ENCODE peak calls at places on chromosomes 12 and 14, in six cellular contexts. A, G, R, K, M and V are unnamed samples.

GRCh38 chr14:69547701-69548348 is 26.8 kb downstream of the CCDC177 start:
- DNase-seq in A (no peak), G (peak), R (no peak), K (peak), M (no peak), V (peak)

GRCh38 chr14:23078692-23079116 is 16.2 kb downstream of the ACIN1 start:
- DNase-seq in A (peak), G (no peak), K (no peak), R (peak), M (no peak), V (no peak)

GRCh38 chr12:96233941-96234461 is 39.8 kb downstream of the ELK3 start:
- DNase-seq in M (no peak), A (peak), G (no peak), K (no peak), R (peak), V (peak)

GRCh38 chr14:76891436-76891835 is 65.2 kb downstream of the LRRC74A start:
- DNase-seq in G (no peak), K (no peak), M (no peak), R (no peak), A (no peak), V (no peak)

GRCh38 chr12:66149702-66150398 is 19.3 kb upstream of the LLPH start:
- DNase-seq in A (no peak), K (no peak), M (no peak), G (no peak), R (peak), V (no peak)

GRCh38 chr12:110102255-110102654 is 21.9 kb upstream of the IFT81 start:
- DNase-seq in G (peak), A (no peak), R (peak), M (peak), K (peak), V (peak)

GRCh38 chr12:2258035-2258434 is 205.2 kb downstream of the CACNA1C start:
- DNase-seq in G (no peak), M (no peak), K (no peak), R (no peak), A (no peak), V (no peak)

GRCh38 chr14:39665084-39665483 is 232.9 kb upstream of the FBXO33 start:
- DNase-seq in G (no peak), K (no peak), M (no peak), R (no peak), A (no peak), V (no peak)

GRCh38 chr14:63214417-63215196 is 10.4 kb downstream of the RHOJ start:
- DNase-seq in K (no peak), M (no peak), R (no peak), G (no peak), A (no peak), V (no peak)

DNA sequence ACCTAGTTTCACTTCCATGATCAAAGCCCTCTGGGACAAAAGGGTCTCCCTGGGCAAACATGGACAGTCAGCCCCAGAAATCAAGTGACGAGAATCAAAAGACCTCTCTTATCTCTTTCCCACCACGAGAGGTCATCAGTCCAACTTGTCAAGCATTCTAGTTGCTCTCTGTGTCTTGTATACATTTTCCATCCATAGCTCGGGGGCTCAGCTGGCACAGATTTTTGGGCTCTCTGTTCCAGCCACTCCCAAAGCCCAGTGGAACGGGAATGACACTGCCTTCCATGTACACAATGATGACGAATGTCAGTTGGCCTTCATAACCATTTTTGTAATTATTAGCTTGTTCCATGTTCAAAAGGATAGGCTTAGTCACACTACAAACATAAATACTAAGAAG is 29.7 kb downstream of the NOS1 start:
- DNase-seq in A (no peak), K (no peak), R (no peak), M (peak), G (no peak), V (no peak)
- TF ChIP-seq CTCF in A (no peak), K (no peak), R (no peak), M (peak), G (no peak), V (no peak)

GRCh38 chr12:51836012-51836832 is 12.3 kb downstream of the FIGNL2 start:
- DNase-seq in R (no peak), M (no peak), A (no peak), K (no peak), G (peak), V (peak)
- TF ChIP-seq CTCF in R (no peak), M (no peak), A (no peak), K (no peak), G (no peak), V (no peak)

GRCh38 chr14:36522972-36523685 is 3.1 kb upstream of the NKX2-1 start:
- DNase-seq in K (no peak), A (no peak), R (no peak), M (no peak), G (peak), V (peak)

GRCh38 chr14:36522347-36522971 is 2.4 kb upstream of the NKX2-1 start:
- DNase-seq in R (no peak), A (no peak), M (no peak), G (peak), K (no peak), V (no peak)

GRCh38 chr14:36524220-36524837 is 4.3 kb upstream of the NKX2-1 start:
- DNase-seq in K (no peak), M (no peak), A (no peak), R (no peak), G (peak), V (no peak)

GRCh38 chr14:36524874-36525745 is 5.1 kb upstream of the NKX2-1 start:
- DNase-seq in A (no peak), G (peak), R (no peak), M (no peak), K (peak), V (peak)

GRCh38 chr14:36525746-36526099 is 5.7 kb upstream of the NKX2-1 start:
- DNase-seq in M (no peak), K (no peak), G (no peak), R (no peak), A (no peak), V (no peak)
- TF ChIP-seq CTCF in M (no peak), K (no peak), G (no peak), R (no peak), A (no peak), V (peak)

GRCh38 chr14:104680806-104681688 is 8.4 kb upstream of the INF2 start:
- DNase-seq in G (no peak), K (peak), M (peak), A (no peak), R (no peak), V (no peak)
- TF ChIP-seq CTCF in G (no peak), K (peak), M (peak), A (no peak), R (no peak), V (no peak)

GRCh38 chr12:71759941-71760340 is 5.3 kb downstream of the RAB21 start:
- DNase-seq in M (no peak), A (no peak), K (no peak), R (no peak), G (no peak), V (no peak)

GRCh38 chr12:71752887-71753286 is 1.8 kb upstream of the RAB21 start:
- DNase-seq in M (no peak), A (no peak), G (no peak), K (no peak), R (no peak), V (no peak)

GRCh38 chr12:71754461-71755145 is at the start of gene RAB21:
- DNase-seq in A (peak), M (peak), G (peak), K (peak), R (peak), V (peak)

GRCh38 chr12:71756054-71756675 is 1.5 kb downstream of the RAB21 start:
- DNase-seq in K (no peak), G (no peak), A (no peak), R (no peak), M (no peak), V (no peak)

DNA sequence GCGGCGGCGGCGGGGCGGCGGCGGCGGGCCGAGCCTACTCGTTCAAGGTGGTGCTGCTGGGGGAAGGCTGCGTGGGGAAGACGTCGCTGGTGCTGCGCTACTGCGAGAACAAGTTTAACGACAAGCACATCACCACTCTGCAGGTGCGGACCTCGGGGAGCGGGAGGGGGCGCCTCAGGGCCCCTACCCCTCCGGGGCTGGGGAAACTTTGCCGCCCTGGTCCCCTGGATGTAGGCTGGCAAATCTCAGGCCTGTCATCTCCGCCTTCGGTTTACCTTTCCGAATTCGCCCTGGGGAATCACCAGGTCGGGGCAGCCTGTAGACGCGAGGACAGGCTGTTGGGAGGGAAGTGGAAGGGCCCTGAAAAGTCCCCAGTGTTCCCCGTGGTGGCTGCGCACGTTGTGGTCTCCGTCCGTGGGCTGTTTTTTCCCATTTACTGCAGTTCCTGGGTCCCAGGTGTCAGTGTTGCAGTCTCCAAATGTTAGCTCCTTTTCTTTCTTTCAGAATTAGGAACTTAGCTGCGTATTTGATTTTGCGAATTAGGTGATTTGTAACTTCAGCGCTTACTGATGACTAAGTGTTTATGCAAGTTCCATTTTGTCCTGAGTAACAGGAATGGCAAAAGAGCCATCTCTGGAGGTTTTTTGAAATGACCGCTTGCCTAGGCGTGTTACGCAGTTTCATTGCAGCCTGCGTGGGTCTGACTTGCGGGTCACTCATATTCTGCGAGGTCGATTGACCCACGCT is 656 bp downstream of the RAB21 start:
- DNase-seq in G (no peak), A (peak), M (no peak), K (peak), R (peak), V (no peak)
- TF ChIP-seq CTCF in G (no peak), A (no peak), M (peak), K (no peak), R (no peak), V (no peak)

DNA sequence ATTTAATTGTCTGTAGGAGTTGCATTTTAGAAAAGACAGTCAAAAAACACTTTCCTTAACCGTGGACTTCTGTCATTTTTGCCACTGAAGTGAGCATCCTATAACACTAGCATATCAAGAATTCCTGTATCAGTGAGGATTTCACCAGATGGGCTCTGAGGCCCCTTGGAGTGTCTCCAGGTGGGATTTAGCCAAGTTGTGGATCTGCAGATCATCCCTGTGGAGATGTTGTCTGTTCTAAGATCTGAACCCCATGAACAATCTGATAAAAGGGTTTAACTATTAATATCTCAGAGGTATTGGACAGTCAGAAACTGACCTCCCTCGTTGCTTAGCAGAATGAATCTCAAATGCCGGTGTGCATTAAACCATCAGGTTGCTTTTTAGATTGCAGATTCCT is 165.0 kb upstream of the SRRM4 start:
- DNase-seq in R (no peak), A (no peak), M (no peak), K (no peak), G (no peak), V (no peak)
- TF ChIP-seq CTCF in R (no peak), A (no peak), M (no peak), K (no peak), G (no peak), V (no peak)

GRCh38 chr12:43675048-43675904 is 83.3 kb downstream of the PUS7L start:
- DNase-seq in R (no peak), G (no peak), A (no peak), M (no peak), K (no peak), V (no peak)

DNA sequence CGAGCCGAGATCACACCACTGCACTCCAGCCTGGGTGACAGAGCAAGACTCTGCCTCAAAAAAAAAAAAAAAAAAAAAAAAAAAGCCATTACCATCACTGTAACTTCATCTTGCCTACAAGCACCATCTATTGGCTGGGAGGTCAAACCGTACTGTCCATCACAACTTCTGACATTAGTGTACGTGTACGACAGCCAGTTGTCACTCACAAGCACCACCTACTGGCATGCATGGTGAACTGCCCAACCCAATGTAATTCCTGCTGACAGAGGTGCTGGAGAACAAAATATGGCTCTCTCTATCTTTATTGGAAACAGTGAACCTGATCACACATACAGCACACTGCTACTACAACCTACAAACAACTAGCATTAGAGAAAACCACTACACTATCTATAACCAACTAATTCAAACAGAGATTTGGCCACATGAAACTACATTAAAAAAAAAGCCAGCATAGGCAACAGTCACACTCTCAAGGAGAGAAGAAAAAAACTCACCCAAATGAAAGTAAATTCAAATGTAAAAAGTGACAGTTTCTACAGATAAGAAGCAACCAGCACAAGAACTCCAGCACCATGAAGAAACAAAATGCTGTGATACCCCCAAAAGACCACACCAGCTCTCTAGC is 82.3 kb downstream of the PUS7L start:
- DNase-seq in R (no peak), A (no peak), K (peak), M (peak), G (peak), V (peak)
- TF ChIP-seq CTCF in R (no peak), A (no peak), K (peak), M (peak), G (peak), V (peak)

DNA sequence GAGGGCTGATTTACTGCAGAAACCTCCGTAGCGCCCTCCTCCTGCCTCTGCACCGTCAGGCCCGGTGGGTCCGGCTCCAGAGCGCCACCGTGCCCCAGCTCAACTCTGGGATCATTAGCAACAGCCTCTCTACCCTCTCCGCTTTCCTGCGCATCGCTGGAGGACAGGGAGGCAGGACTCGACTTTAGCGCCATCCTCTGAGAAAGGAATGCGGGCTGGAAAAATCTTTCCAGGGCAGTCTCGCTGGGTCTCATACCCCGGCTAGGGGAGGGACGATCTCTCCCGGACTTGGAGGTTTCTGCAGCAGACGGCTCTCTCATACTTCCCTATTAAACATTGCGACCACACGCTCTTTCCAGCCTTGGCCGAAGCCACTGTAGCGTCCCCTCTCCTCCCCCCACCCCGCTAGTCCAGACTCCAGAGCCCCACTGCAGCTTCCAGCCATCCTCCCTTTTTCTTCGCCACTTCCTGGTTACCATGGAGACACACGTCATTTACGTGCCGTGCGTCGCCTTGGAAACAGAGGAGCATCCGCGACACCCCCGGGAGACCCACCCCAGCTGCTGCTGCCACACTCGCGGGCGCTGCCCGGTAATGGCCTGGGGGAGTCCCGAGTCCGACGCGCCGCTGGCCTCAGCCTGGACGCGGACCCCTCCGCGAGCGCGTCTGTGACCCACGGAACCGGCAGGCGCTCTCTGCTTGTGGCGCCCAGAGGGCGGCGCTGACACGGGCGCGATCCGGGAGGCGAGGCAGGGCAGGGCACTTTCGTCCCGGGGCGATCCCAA is at the start of gene CCDC184:
- DNase-seq in R (peak), M (peak), K (peak), A (peak), G (peak), V (peak)
- TF ChIP-seq CTCF in R (peak), M (peak), K (peak), A (no peak), G (no peak), V (no peak)

GRCh38 chr12:123132951-123133619 is 17.8 kb downstream of the PITPNM2 start:
- DNase-seq in R (no peak), A (no peak), G (no peak), M (no peak), K (no peak), V (no peak)
- TF ChIP-seq CTCF in R (no peak), A (no peak), G (no peak), M (no peak), K (no peak), V (no peak)